ENCODE peak calls at places on chromosomes 3 and 15, in six cellular contexts. C, L, G, B, M and V are unnamed samples.

GRCh38 chr15:101264011-101264410 is 12.2 kb upstream of the CHSY1 start:
- DNase-seq in L (no peak), G (no peak), B (peak), C (peak), M (no peak), V (no peak)

GRCh38 chr15:44713006-44713966 is 2.0 kb downstream of the B2M start:
- DNase-seq in M (no peak), G (no peak), B (peak), C (peak), L (peak), V (no peak)

GRCh38 chr3:120604784-120605183 is 8.6 kb downstream of the NDUFB4 start:
- DNase-seq in M (no peak), B (no peak), L (no peak), G (no peak), C (no peak), V (no peak)

GRCh38 chr3:154898916-154899315 is 181.2 kb upstream of the MME start:
- DNase-seq in M (no peak), B (no peak), C (no peak), G (no peak), L (no peak), V (no peak)

GRCh38 chr15:71333839-71334238 is 218.6 kb downstream of the THSD4 start:
- DNase-seq in C (peak), M (no peak), L (no peak), G (no peak), B (peak), V (no peak)

GRCh38 chr3:25481402-25481801 is 53.3 kb downstream of the RARB start:
- DNase-seq in C (no peak), G (no peak), M (no peak), B (no peak), L (no peak), V (no peak)

GRCh38 chr3:126180477-126181397 is at the start of gene ALDH1L1:
- DNase-seq in M (peak), B (no peak), C (peak), G (peak), L (peak), V (peak)

GRCh38 chr15:69304176-69304533 is 5.4 kb downstream of the PAQR5 start:
- DNase-seq in G (peak), M (peak), C (peak), B (no peak), L (peak), V (peak)

GRCh38 chr3:141279074-141279945 is 47.7 kb downstream of the PXYLP1 start:
- DNase-seq in L (peak), M (no peak), B (peak), G (peak), C (peak), V (no peak)

GRCh38 chr3:125462722-125463299 is 57.2 kb downstream of the SNX4 start:
- DNase-seq in B (no peak), L (no peak), C (no peak), G (no peak), M (no peak), V (no peak)

GRCh38 chr3:72176537-72177041 is 391.6 kb upstream of the PROK2 start:
- DNase-seq in M (no peak), G (no peak), B (peak), L (no peak), C (no peak), V (no peak)

GRCh38 chr3:111609700-111610099 is 14.6 kb upstream of the ZBED2 start:
- DNase-seq in G (no peak), L (no peak), C (no peak), M (no peak), B (no peak), V (no peak)

GRCh38 chr3:99430348-99431134 is 207.9 kb upstream of the COL8A1 start:
- DNase-seq in B (peak), G (no peak), L (no peak), M (no peak), C (no peak), V (no peak)

GRCh38 chr3:194906970-194907629 is 221.4 kb downstream of the FAM43A start:
- DNase-seq in B (no peak), L (peak), C (no peak), M (no peak), G (no peak), V (no peak)

GRCh38 chr3:71304684-71305083 is 278.8 kb downstream of the FOXP1 start:
- DNase-seq in C (peak), L (no peak), B (no peak), G (peak), M (no peak), V (no peak)

DNA sequence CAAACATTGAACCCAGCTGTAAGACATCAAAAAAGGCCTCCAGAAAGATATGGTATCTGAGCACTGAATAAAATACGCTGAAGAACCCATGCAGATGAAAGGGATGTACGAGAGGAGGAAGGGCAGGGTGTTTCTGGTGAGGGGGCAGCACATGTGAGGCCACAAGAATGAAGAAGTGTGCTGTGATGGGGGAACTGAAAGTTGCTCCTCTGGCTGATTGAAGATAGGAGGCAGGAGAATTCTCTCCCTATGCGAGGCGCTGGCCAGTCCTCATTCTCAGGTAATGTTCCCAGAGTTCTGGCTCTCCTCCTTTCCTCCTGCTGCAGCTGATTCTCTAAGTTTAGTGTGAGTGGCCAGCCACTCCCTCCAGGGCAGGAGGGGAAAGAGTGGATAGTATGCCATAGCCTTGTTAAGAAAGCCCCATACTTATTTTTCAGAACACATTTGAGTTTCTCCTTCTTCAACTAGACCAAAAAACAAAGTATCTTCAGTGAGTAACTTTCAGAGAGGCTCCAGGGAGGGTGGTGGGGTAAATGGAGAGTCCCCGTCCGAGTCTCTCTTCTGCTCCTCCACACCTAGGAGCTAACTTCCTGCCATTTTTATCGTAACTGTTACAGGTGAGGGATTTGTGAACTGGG is 26.9 kb upstream of the MYO1E start:
- DNase-seq in L (peak), G (peak), C (no peak), M (no peak), B (peak), V (no peak)
- H3K4me3 ChIP-seq in L (no peak), G (no peak), C (no peak), M (no peak), B (peak), V (no peak)

GRCh38 chr3:183434992-183435391 is 6.6 kb upstream of the MCF2L2 start:
- DNase-seq in C (no peak), B (no peak), L (no peak), M (no peak), G (no peak), V (no peak)
- H3K4me3 ChIP-seq in C (no peak), B (no peak), L (no peak), M (no peak), G (no peak), V (no peak)

GRCh38 chr3:124157748-124158147 is 165.8 kb upstream of the ROPN1 start:
- DNase-seq in L (no peak), B (no peak), G (no peak), C (no peak), M (no peak), V (no peak)
- H3K4me3 ChIP-seq in L (no peak), B (no peak), G (no peak), C (no peak), M (no peak), V (no peak)

GRCh38 chr3:130093741-130094391 is 12.2 kb downstream of the ALG1L2 start:
- DNase-seq in L (peak), B (peak), C (no peak), M (no peak), G (no peak), V (no peak)
- H3K4me3 ChIP-seq in L (no peak), B (peak), C (no peak), M (no peak), G (no peak), V (no peak)

DNA sequence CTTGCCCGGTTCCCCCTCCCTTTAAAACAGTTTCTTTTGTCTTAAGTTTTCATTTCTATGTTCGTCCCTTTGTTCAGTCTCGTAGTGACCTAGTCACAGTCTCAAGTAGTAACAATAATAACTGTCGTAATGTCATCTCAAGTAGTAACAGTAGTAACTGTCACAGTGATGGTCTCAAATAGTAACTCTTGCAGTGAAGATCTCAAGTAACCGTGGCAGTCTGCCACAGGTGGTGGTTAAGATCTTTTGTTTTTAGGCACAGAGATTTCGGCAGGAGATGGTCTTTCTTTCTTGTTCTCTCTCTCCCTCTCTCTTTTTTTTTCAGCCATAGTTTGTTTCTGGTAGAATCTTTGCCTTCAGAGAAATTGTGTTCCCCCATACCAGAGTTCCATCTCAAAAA is 656.0 kb upstream of the SGO1 start:
- DNase-seq in C (no peak), B (no peak), M (no peak), L (no peak), G (no peak), V (no peak)
- H3K4me3 ChIP-seq in C (no peak), B (no peak), M (no peak), L (no peak), G (no peak), V (no peak)

GRCh38 chr3:52227766-52228165 is 2.3 kb upstream of the TLR9 start:
- DNase-seq in L (no peak), G (no peak), B (no peak), M (no peak), C (no peak), V (no peak)

GRCh38 chr3:52227117-52227516 is 1.7 kb upstream of the TLR9 start:
- DNase-seq in C (no peak), B (no peak), L (no peak), G (no peak), M (no peak), V (no peak)

GRCh38 chr3:52228266-52228665 is 2.8 kb upstream of the TLR9 start:
- DNase-seq in B (no peak), L (no peak), M (no peak), G (no peak), C (no peak), V (peak)

GRCh38 chr3:52225452-52226228 is at the start of gene TLR9:
- DNase-seq in L (peak), B (peak), M (no peak), G (no peak), C (no peak), V (peak)

GRCh38 chr3:52226229-52226817 is 878 bp upstream of the TLR9 start:
- DNase-seq in C (no peak), G (no peak), B (no peak), M (no peak), L (peak), V (peak)
- H3K4me3 ChIP-seq in C (no peak), G (no peak), B (no peak), M (no peak), L (no peak), V (no peak)